ENCODE peak calls at places on chromosomes 12 and 14, in nine cellular contexts. T is gastroesophageal sphincter; A is A549; V is aorta; U is sciatic nerve; R is activated CD4-positive, CD25-positive, alpha-beta regulatory T cell treated with anti-CD3 and anti-CD28 coated beads, Interleukin-2, amount 50 U/mL, for 24 hours; Z is right cardiac atrium; Y is central memory CD8-positive, alpha-beta T cell; Q is PC-3. L is an unnamed sample.

GRCh38 chr14:89351958-89352404 is 65.1 kb downstream of the FOXN3 start:
- ATAC-seq in T (no peak), A (no peak), V (peak), U (peak), R (no peak), Z (peak), Y (no peak), Q (no peak), L (no peak)

GRCh38 chr14:80491131-80491530 is 279.8 kb upstream of the DIO2 start:
- ATAC-seq in T (peak), A (no peak), V (peak), U (peak), R (peak), Z (peak), Y (no peak), Q (no peak), L (no peak)

GRCh38 chr12:46831335-46832083 is 5.7 kb upstream of the SLC38A4 start:
- ATAC-seq in T (no peak), A (peak), V (peak), U (peak), R (no peak), Z (peak), Y (no peak), Q (no peak), L (peak)

GRCh38 chr14:90773705-90774104 is 42.5 kb downstream of the TTC7B start:
- ATAC-seq in T (no peak), A (no peak), V (no peak), U (no peak), R (no peak), Z (no peak), Y (no peak), Q (no peak), L (no peak)

GRCh38 chr12:64627781-64628180 is 17.5 kb downstream of the RASSF3 start:
- ATAC-seq in T (peak), A (no peak), V (peak), U (peak), R (no peak), Z (peak), Y (no peak), Q (no peak), L (no peak)

GRCh38 chr12:124005736-124006581 is 32.9 kb downstream of the ZNF664 start:
- ATAC-seq in T (no peak), A (no peak), V (no peak), U (no peak), R (no peak), Z (peak), Y (no peak), Q (no peak), L (no peak)

GRCh38 chr12:701896-702539 is 38.8 kb upstream of the NINJ2 start:
- ATAC-seq in T (no peak), A (no peak), V (no peak), U (no peak), R (no peak), Z (peak), Y (no peak), Q (no peak), L (no peak)

GRCh38 chr12:49389092-49389703 is 21.9 kb downstream of the SPATS2 start:
- ATAC-seq in T (no peak), A (no peak), V (no peak), U (no peak), R (peak), Z (no peak), Y (peak), Q (no peak), L (no peak)

GRCh38 chr14:74290415-74290814 is 12.3 kb downstream of the ABCD4 start:
- ATAC-seq in T (no peak), A (peak), V (no peak), U (peak), R (no peak), Z (no peak), Y (no peak), Q (peak), L (no peak)

GRCh38 chr12:119479121-119479561 is 114.4 kb upstream of the TMEM233 start:
- ATAC-seq in T (no peak), A (no peak), V (no peak), U (no peak), R (no peak), Z (peak), Y (no peak), Q (peak), L (no peak)

L was measured in esophagus mucosa.